ENCODE peak calls at places on chromosomes 4 and X, in seven cellular contexts. P is HepG2, I is WTC11, A is HCT116, E is H1, K is K562, X is GM12878. T is an unnamed sample.

GRCh38 chr4:19729873-19730735 is 521.6 kb upstream of the SLIT2 start:
- DNase-seq in P (no peak), I (no peak), A (no peak), E (no peak), K (no peak), X (no peak), T (no peak)

GRCh38 chr4:135941671-135942070 is 1590.6 kb downstream of the PCDH18 start:
- DNase-seq in P (no peak), I (no peak), A (no peak), E (no peak), K (no peak), X (no peak), T (no peak)

GRCh38 chr4:75718529-75718928 is 5.8 kb upstream of the USO1 start:
- DNase-seq in P (no peak), I (no peak), A (peak), E (no peak), K (no peak), X (no peak), T (no peak)

GRCh38 chr4:42339935-42340406 is 57.3 kb upstream of the SHISA3 start:
- DNase-seq in P (no peak), I (peak), A (no peak), E (no peak), K (no peak), X (no peak), T (no peak)

GRCh38 chr4:153143527-153144348 is 60.5 kb upstream of the TRIM2 start:
- DNase-seq in P (no peak), I (no peak), A (peak), E (no peak), K (peak), X (no peak), T (no peak)

GRCh38 chr4:78057135-78057599 is at the start of gene FRAS1:
- DNase-seq in P (peak), I (peak), A (no peak), E (peak), K (no peak), X (no peak), T (peak)

GRCh38 chrX:52416816-52417215 is 48.0 kb downstream of the XAGE2 start:
- DNase-seq in P (no peak), I (no peak), A (no peak), E (no peak), K (no peak), X (no peak), T (no peak)

GRCh38 chr4:54056360-54056759 is 8.0 kb downstream of the CHIC2 start:
- DNase-seq in P (no peak), I (no peak), A (no peak), E (no peak), K (no peak), X (no peak), T (no peak)

GRCh38 chr4:1310031-1310795 is 20.5 kb downstream of the MAEA start:
- DNase-seq in P (no peak), I (no peak), A (no peak), E (no peak), K (no peak), X (no peak), T (no peak)

GRCh38 chr4:47222276-47222675 is 190.9 kb downstream of the GABRB1 start:
- DNase-seq in P (no peak), I (no peak), A (no peak), E (no peak), K (no peak), X (no peak), T (no peak)

GRCh38 chr4:1130318-1131186 is 17.2 kb upstream of the RNF212 start:
- DNase-seq in P (peak), I (peak), A (peak), E (peak), K (peak), X (peak), T (peak)

GRCh38 chr4:48064349-48064748 is 47.8 kb downstream of the NIPAL1 start:
- DNase-seq in P (no peak), I (no peak), A (no peak), E (no peak), K (no peak), X (no peak), T (no peak)

GRCh38 chrX:31423575-31424284 is 351.9 kb upstream of the FTHL17 start:
- DNase-seq in P (peak), I (peak), A (no peak), E (peak), K (peak), X (no peak), T (peak)

GRCh38 chrX:65985922-65986588 is 53.8 kb downstream of the VSIG4 start:
- DNase-seq in P (peak), I (peak), A (peak), E (no peak), K (peak), X (peak), T (peak)

GRCh38 chrX:53085661-53086229 is 3.6 kb downstream of the TSPYL2 start:
- DNase-seq in P (no peak), I (no peak), A (no peak), E (no peak), K (no peak), X (no peak), T (no peak)

GRCh38 chr4:21845663-21846062 is 102.9 kb downstream of the KCNIP4 start:
- DNase-seq in P (no peak), I (no peak), A (no peak), E (no peak), K (no peak), X (no peak), T (no peak)

GRCh38 chr4:171169396-171169795 is 643.8 kb upstream of the GALNTL6 start:
- DNase-seq in P (no peak), I (no peak), A (no peak), E (no peak), K (no peak), X (no peak), T (no peak)

GRCh38 chr4:145061325-145061920 is 36.6 kb downstream of the ANAPC10 start:
- DNase-seq in P (peak), I (no peak), A (peak), E (no peak), K (peak), X (no peak), T (peak)

GRCh38 chr4:52106701-52107100 is 55.6 kb downstream of the SPATA18 start:
- DNase-seq in P (no peak), I (no peak), A (no peak), E (no peak), K (no peak), X (no peak), T (no peak)

GRCh38 chr4:39825090-39825489 is 127.2 kb downstream of the UBE2K start:
- DNase-seq in P (no peak), I (no peak), A (no peak), E (no peak), K (no peak), X (no peak), T (no peak)

GRCh38 chr4:56530269-56531148 is 24.9 kb downstream of the ARL9 start:
- DNase-seq in P (peak), I (peak), A (peak), E (peak), K (peak), X (no peak), T (peak)

GRCh38 chrX:68807818-68808217 is 21.0 kb upstream of the EFNB1 start:
- DNase-seq in P (no peak), I (peak), A (peak), E (no peak), K (peak), X (no peak), T (peak)

GRCh38 chr4:25069014-25069413 is 38.3 kb upstream of the LGI2 start:
- DNase-seq in P (peak), I (no peak), A (no peak), E (no peak), K (no peak), X (no peak), T (no peak)

GRCh38 chrX:26789751-26790150 is 573.8 kb downstream of the MAGEB5 start:
- DNase-seq in P (no peak), I (no peak), A (no peak), E (no peak), K (no peak), X (no peak), T (no peak)

GRCh38 chr4:144647095-144647959 is 1.4 kb downstream of the HHIP start:
- DNase-seq in P (no peak), I (peak), A (no peak), E (peak), K (peak), X (no peak), T (peak)

GRCh38 chrX:39309018-39309620 is 507.9 kb downstream of the MID1IP1 start:
- DNase-seq in P (no peak), I (no peak), A (no peak), E (no peak), K (no peak), X (no peak), T (no peak)

GRCh38 chr4:148857234-148857972 is 415.2 kb upstream of the NR3C2 start:
- DNase-seq in P (no peak), I (no peak), A (no peak), E (no peak), K (no peak), X (no peak), T (no peak)

GRCh38 chrX:22165732-22166457 is 106.8 kb upstream of the CBLL2 start:
- DNase-seq in P (no peak), I (no peak), A (no peak), E (no peak), K (no peak), X (no peak), T (no peak)

GRCh38 chrX:40273356-40274050 is 175.7 kb upstream of the BCOR start:
- DNase-seq in P (no peak), I (no peak), A (no peak), E (no peak), K (peak), X (no peak), T (no peak)

GRCh38 chr4:170242471-170242870 is 152.7 kb upstream of the AADAT start:
- DNase-seq in P (no peak), I (no peak), A (no peak), E (no peak), K (no peak), X (no peak), T (no peak)

GRCh38 chr4:140098481-140099132 is 55.4 kb downstream of the MAML3 start:
- DNase-seq in P (no peak), I (no peak), A (peak), E (no peak), K (no peak), X (no peak), T (no peak)

GRCh38 chr4:42845586-42845985 is 46.9 kb upstream of the GRXCR1 start:
- DNase-seq in P (no peak), I (no peak), A (no peak), E (no peak), K (no peak), X (no peak), T (no peak)

GRCh38 chr4:88792821-88793220 is 95.2 kb upstream of the NAP1L5 start:
- DNase-seq in P (no peak), I (no peak), A (no peak), E (no peak), K (no peak), X (no peak), T (no peak)

GRCh38 chr4:63460075-63460474 is 949.2 kb downstream of the TECRL start:
- DNase-seq in P (no peak), I (no peak), A (no peak), E (no peak), K (no peak), X (no peak), T (no peak)

GRCh38 chr4:118798658-118799057 is 37.3 kb downstream of the SEC24D start:
- DNase-seq in P (no peak), I (peak), A (no peak), E (peak), K (no peak), X (no peak), T (peak)

GRCh38 chrX:130055103-130055502 is 55.2 kb downstream of the ELF4 start:
- DNase-seq in P (no peak), I (no peak), A (no peak), E (no peak), K (no peak), X (no peak), T (no peak)

GRCh38 chr4:177737387-177737965 is 295.2 kb upstream of the AGA start:
- DNase-seq in P (no peak), I (no peak), A (no peak), E (no peak), K (no peak), X (no peak), T (no peak)

GRCh38 chr4:80098635-80099034 is 25.6 kb upstream of the ANTXR2 start:
- DNase-seq in P (no peak), I (no peak), A (no peak), E (no peak), K (no peak), X (no peak), T (no peak)

GRCh38 chr4:73308286-73308685 is 49.7 kb upstream of the ANKRD17 start:
- DNase-seq in P (peak), I (no peak), A (no peak), E (no peak), K (peak), X (no peak), T (no peak)

GRCh38 chr4:144754562-144755410 is 108.8 kb downstream of the HHIP start:
- DNase-seq in P (no peak), I (peak), A (peak), E (no peak), K (no peak), X (no peak), T (peak)

DNA sequence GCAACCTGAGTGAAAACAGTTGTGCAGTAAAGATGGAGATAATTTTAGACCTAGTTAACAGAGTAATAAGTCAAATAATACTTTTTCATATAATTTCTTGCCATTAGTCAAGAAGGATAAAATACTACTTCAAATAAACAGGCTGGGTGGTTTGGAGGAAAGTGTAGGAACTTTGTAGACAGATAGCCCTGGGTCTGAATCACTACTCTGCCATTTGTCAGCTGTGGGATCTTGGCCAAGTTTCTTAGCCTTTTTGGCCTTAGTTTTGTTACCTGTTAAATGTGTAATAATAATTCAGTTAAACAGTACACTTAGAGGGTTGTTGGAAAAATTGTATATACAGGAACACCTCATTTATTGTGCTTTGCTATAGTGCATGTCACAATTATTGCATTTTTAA is 163.6 kb downstream of the NPNT start:
- DNase-seq in P (no peak), I (no peak), A (no peak), E (no peak), K (no peak), X (no peak), T (no peak)
- TF ChIP-seq SP1 in P (no peak), I (no peak), A (no peak), E (no peak), K (no peak), X (no peak), T (no peak)

GRCh38 chr4:174522183-174523002 is at the start of gene HPGD:
- DNase-seq in P (no peak), I (peak), A (no peak), E (peak), K (peak), X (no peak), T (peak)
- TF ChIP-seq SP1 in P (no peak), I (no peak), A (no peak), E (no peak), K (no peak), X (no peak), T (no peak)

GRCh38 chrX:8607326-8607725 is 124.6 kb downstream of the ANOS1 start:
- DNase-seq in P (no peak), I (no peak), A (no peak), E (no peak), K (no peak), X (no peak), T (no peak)
- TF ChIP-seq SP1 in P (no peak), I (no peak), A (no peak), E (no peak), K (no peak), X (no peak), T (no peak)

DNA sequence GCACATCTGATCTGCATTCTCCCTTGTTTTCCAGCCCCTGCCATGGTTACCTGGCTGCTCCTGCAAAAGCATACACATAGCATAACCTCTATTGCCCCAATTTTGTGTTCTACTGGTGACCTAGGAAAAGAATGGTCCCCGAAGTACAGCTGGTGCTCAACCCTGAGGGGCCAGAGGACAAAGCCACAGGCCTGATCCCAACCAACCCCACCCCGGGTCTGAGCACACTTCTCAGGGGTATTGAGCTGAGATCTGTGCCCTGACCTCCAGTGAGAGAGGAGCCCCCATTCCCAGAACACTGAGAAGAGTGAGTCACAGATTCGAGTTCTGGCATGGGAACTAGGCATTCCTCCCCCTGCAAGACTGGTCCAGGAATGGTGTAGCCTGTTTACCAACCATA is 465.5 kb upstream of the ACTRT1 start:
- DNase-seq in P (no peak), I (no peak), A (no peak), E (no peak), K (no peak), X (no peak), T (no peak)
- TF ChIP-seq SP1 in P (no peak), I (no peak), A (no peak), E (no peak), K (no peak), X (no peak), T (no peak)

GRCh38 chr4:109365944-109366343 is 63.5 kb upstream of the COL25A1 start:
- DNase-seq in P (no peak), I (no peak), A (no peak), E (no peak), K (no peak), X (no peak), T (no peak)
- TF ChIP-seq SP1 in P (no peak), I (no peak), A (no peak), E (no peak), K (no peak), X (no peak), T (no peak)

DNA sequence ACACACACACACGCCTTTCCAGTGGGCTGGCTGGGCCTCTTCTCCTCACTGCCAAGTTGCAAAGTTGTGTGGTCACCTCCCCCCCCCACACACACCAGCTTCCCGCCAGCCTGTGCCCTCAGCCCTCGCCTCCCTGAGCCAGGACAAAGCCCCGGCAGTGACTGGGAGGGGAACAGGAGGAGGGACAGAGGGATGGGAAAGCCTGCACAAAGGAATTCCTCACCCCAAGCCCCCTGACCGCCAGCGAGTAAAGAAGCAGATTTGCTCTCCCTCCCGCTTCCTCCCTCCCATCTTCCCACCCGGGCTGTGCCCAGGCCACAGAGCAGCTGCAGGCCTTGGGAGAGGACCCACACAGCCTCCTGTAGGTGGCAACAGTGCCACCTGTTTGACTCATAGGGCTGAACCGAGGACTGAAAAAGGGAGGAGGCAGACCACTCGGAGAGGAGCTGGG is at the start of gene GDPD2:
- DNase-seq in P (peak), I (peak), A (no peak), E (peak), K (no peak), X (no peak), T (peak)
- TF ChIP-seq SP1 in P (no peak), I (no peak), A (no peak), E (no peak), K (no peak), X (no peak), T (no peak)

GRCh38 chr4:113328514-113328913 is 279.1 kb downstream of the ANK2 start:
- DNase-seq in P (peak), I (peak), A (no peak), E (peak), K (peak), X (no peak), T (peak)
- TF ChIP-seq SP1 in P (no peak), I (no peak), A (no peak), E (no peak), K (no peak), X (no peak), T (no peak)

GRCh38 chrX:14038375-14039077 is 8.8 kb upstream of the GEMIN8 start:
- DNase-seq in P (no peak), I (no peak), A (no peak), E (no peak), K (no peak), X (no peak), T (no peak)

GRCh38 chrX:14043209-14043608 is 13.5 kb upstream of the GEMIN8 start:
- DNase-seq in P (peak), I (no peak), A (no peak), E (no peak), K (no peak), X (no peak), T (no peak)

DNA sequence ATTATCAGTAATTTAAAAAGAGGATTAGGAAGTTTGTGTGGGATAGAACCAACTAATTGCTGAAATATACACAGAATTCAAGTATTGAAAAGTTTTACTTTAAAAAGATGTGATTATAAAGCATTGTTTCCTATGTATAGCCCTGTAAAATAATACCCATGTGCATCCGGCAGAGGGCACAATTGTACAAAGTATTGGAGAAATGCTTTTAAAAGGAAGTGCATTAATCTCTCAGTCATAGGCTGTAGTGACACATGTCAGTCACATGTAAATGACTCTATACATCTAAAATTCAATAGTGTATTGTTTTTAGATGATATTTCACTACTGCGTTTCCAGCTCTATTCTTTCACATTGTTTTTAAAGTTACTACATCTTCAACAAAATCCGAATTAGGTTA is 9.7 kb upstream of the GEMIN8 start:
- DNase-seq in P (peak), I (peak), A (no peak), E (no peak), K (peak), X (no peak), T (peak)
- TF ChIP-seq SP1 in P (no peak), I (no peak), A (no peak), E (no peak), K (no peak), X (no peak), T (no peak)

GRCh38 chr4:8332891-8333331 is 63.4 kb downstream of the HTRA3 start:
- DNase-seq in P (no peak), I (no peak), A (no peak), E (no peak), K (no peak), X (no peak), T (no peak)
- TF ChIP-seq SP1 in P (no peak), I (no peak), A (no peak), E (no peak), K (no peak), X (no peak), T (no peak)

DNA sequence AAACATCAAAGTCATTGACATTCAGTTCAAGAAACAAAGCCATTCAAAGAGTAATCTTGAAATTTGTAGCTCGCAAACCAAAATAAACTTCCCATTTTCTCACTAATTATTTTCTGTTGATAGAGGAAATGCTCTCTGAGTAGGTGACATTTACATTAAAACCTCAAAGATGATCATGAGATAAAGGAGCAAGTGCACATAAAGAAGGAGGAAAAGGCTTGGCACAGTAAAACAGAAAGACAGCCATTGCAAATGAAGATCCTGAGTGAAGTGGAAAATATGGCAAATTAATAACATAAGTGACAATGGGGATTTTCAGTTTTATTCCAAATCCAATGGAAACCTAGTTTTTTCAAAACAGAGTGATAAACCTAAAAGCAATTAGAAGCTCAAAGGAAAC is 2320.8 kb downstream of the ARAP2 start:
- DNase-seq in P (no peak), I (no peak), A (no peak), E (no peak), K (no peak), X (no peak), T (no peak)
- TF ChIP-seq SP1 in P (no peak), I (no peak), A (no peak), E (no peak), K (no peak), X (no peak), T (no peak)

T was measured in HEK293T.